ENCODE peak calls at places on chromosome 15, in five cellular contexts. V is ovary, G is kidney, N is MCF 10A, H is PC-3. Z is an unnamed sample.

GRCh38 chr15:34942363-34942762 is 27.2 kb downstream of the AQR start:
- DNase-seq in V (peak), G (no peak), N (peak), H (no peak), Z (no peak)

GRCh38 chr15:100725121-100726069 is 123.0 kb downstream of the ASB7 start:
- DNase-seq in V (no peak), G (no peak), N (peak), H (peak), Z (no peak)

GRCh38 chr15:40545457-40545856 is 19.4 kb downstream of the CCDC32 start:
- DNase-seq in V (no peak), G (no peak), N (no peak), H (no peak), Z (no peak)

GRCh38 chr15:78950906-78951840 is 6.3 kb upstream of the CTSH start:
- DNase-seq in V (no peak), G (no peak), N (no peak), H (peak), Z (no peak)

GRCh38 chr15:39127925-39128617 is 452.8 kb upstream of the THBS1 start:
- DNase-seq in V (no peak), G (no peak), N (peak), H (peak), Z (no peak)

GRCh38 chr15:69609176-69609575 is 156.6 kb downstream of the RPLP1 start:
- DNase-seq in V (no peak), G (no peak), N (peak), H (peak), Z (no peak)

GRCh38 chr15:70023064-70023768 is 74.5 kb downstream of the TLE3 start:
- DNase-seq in V (no peak), G (no peak), N (peak), H (peak), Z (peak)

GRCh38 chr15:90249123-90249863 is at the start of gene TTLL13:
- DNase-seq in V (peak), G (peak), N (peak), H (peak), Z (peak)

GRCh38 chr15:45714501-45715488 is 80.0 kb downstream of the SQOR start:
- DNase-seq in V (no peak), G (no peak), N (peak), H (peak), Z (peak)

GRCh38 chr15:74635228-74635627 is 19.6 kb downstream of the CLK3 start:
- DNase-seq in V (no peak), G (no peak), N (peak), H (peak), Z (no peak)

GRCh38 chr15:69806287-69806915 is 291.3 kb downstream of the TLE3 start:
- DNase-seq in V (no peak), G (no peak), N (no peak), H (no peak), Z (no peak)

GRCh38 chr15:89321521-89322410 is 12.9 kb downstream of the POLG start:
- DNase-seq in V (no peak), G (no peak), N (no peak), H (no peak), Z (no peak)

GRCh38 chr15:79973445-79974180 is 2.6 kb upstream of the BCL2A1 start:
- DNase-seq in V (no peak), G (no peak), N (no peak), H (no peak), Z (no peak)

GRCh38 chr15:86329311-86330013 is 249.8 kb downstream of the AGBL1 start:
- DNase-seq in V (no peak), G (no peak), N (no peak), H (no peak), Z (no peak)

GRCh38 chr15:56017920-56018319 is 24.5 kb upstream of the NEDD4 start:
- DNase-seq in V (no peak), G (no peak), N (no peak), H (no peak), Z (no peak)
- TF ChIP-seq CTCF in V (no peak), G (no peak), N (no peak), H (no peak), Z (no peak)

DNA sequence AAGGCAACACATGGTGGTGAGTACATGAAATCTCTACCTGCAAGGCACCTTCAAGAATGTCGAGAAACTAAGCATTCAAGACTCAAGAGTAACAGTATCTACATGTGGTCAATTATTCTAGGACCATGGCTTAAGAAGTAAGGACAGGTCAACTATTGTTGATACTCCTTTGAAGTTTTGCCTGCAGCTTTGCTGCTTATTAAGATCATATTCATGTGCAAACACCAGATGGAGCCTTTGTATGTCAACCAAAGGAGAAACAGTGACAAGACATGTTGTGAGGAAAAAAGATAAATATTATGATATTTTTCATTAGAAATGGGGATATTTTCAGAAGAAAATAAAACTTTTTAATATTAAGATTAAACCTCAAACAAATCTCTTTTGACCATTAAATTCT is 52.3 kb upstream of the FGF7 start:
- DNase-seq in V (no peak), G (no peak), N (peak), H (peak), Z (no peak)
- TF ChIP-seq CTCF in V (no peak), G (no peak), N (peak), H (peak), Z (no peak)

GRCh38 chr15:41883484-41883825 is 10.4 kb downstream of the SPTBN5 start:
- DNase-seq in V (no peak), G (no peak), N (no peak), H (no peak), Z (no peak)

GRCh38 chr15:41881086-41881485 is 12.8 kb downstream of the SPTBN5 start:
- DNase-seq in V (no peak), G (no peak), N (no peak), H (no peak), Z (no peak)

GRCh38 chr15:41882689-41883483 is 11.0 kb downstream of the SPTBN5 start:
- DNase-seq in V (no peak), G (no peak), N (no peak), H (no peak), Z (no peak)

GRCh38 chr15:41881550-41881924 is 12.3 kb downstream of the SPTBN5 start:
- DNase-seq in V (no peak), G (no peak), N (no peak), H (no peak), Z (no peak)

DNA sequence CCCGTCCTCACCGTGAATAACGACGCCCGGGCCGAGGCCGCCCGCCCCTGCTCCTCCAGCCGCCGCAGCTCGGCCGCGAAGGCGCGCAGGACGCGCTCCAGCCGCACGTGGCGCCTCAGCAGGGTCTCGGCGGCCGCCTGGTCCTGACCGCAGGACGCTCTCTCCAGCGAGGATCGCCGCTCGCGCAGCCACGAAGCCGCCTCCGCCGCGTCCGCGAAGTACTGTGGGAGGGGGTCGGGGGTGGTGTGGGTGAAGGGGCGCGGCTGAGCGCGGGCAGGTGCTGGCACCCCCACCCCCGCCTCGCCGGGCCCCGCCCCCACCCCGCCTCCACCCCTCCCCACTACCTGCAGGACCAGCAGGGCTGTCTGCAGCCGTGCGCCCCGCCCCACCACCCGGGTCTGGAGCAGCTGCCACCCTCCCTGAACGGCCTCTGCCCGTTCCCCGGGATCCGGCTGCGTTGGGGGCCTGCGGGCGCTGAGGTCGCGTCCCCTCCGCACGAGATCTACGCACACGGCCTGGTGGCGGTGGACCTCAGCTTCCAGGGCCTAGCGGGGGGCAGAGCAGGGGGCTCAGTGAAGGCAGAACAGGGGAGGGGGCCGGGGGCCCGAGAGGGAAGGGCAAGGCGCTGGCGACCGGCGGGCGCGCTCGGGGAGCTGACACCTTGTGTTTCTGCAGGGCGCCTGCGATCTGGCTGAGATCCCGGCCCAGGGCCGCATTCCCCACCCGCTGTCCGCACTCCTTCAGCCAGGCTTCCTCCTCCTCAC is 11.7 kb downstream of the SPTBN5 start:
- DNase-seq in V (peak), G (no peak), N (no peak), H (no peak), Z (no peak)
- TF ChIP-seq CTCF in V (no peak), G (no peak), N (no peak), H (no peak), Z (no peak)

GRCh38 chr15:83656943-83657528 is 3.1 kb downstream of the ADAMTSL3 start:
- DNase-seq in V (no peak), G (no peak), N (no peak), H (no peak), Z (no peak)

GRCh38 chr15:83656192-83656591 is 2.3 kb downstream of the ADAMTSL3 start:
- DNase-seq in V (no peak), G (no peak), N (no peak), H (no peak), Z (no peak)

GRCh38 chr15:83658406-83658805 is 4.5 kb downstream of the ADAMTSL3 start:
- DNase-seq in V (no peak), G (no peak), N (no peak), H (no peak), Z (no peak)

GRCh38 chr15:83659011-83659811 is 5.3 kb downstream of the ADAMTSL3 start:
- DNase-seq in V (no peak), G (no peak), N (no peak), H (no peak), Z (no peak)

DNA sequence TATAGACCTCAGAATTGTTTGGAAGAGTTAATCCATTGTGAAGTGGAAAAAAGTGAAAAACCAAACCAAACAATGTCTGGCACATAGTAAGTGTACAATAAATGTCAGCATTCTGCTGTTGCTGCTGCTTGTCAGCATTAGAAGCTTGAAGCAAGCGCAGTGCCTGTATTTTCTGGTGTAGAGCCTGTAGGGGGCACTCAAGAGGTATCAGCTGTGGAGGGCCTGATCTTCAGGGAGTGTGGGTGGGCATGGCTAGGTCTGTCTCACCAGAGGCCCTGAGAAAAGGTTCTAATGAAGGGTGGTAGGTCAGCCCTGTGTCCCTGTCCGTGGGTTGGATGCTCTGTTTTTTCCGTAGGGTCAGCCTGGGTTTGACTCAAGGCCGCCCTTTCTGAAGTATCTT is 3.6 kb downstream of the ADAMTSL3 start:
- DNase-seq in V (no peak), G (no peak), N (no peak), H (peak), Z (no peak)
- TF ChIP-seq CTCF in V (no peak), G (no peak), N (no peak), H (peak), Z (no peak)

GRCh38 chr15:82239685-82240391 is 22.7 kb downstream of the EFL1 start:
- DNase-seq in V (no peak), G (no peak), N (no peak), H (no peak), Z (no peak)
- TF ChIP-seq CTCF in V (no peak), G (no peak), N (no peak), H (no peak), Z (no peak)

GRCh38 chr15:57619746-57620145 is 28.0 kb downstream of the MYZAP start:
- DNase-seq in V (no peak), G (no peak), N (no peak), H (no peak), Z (peak)
- TF ChIP-seq CTCF in V (no peak), G (no peak), N (no peak), H (no peak), Z (no peak)

Z was measured in mucosa of descending colon.